ENCODE peak calls at places on chromosomes 7 and 10, in eight cellular contexts. H is IMR-90, T is PC-3, V is GM13977, M is GM20000, R is body of pancreas, W is sigmoid colon, F is astrocyte of the cerebellum. Q is an unnamed sample.

GRCh38 chr10:19767876-19768275 is 48.4 kb upstream of the PLXDC2 start:
- DNase-seq in W (no peak), V (no peak), H (no peak), F (no peak), R (no peak), M (no peak), T (no peak), Q (no peak)

GRCh38 chr7:100546868-100547800 is 8.1 kb downstream of the AGFG2 start:
- DNase-seq in W (no peak), V (no peak), T (no peak), F (no peak), H (no peak), M (no peak), R (no peak), Q (no peak)

GRCh38 chr7:90613088-90613498 is 17.0 kb downstream of the CDK14 start:
- DNase-seq in M (peak), V (no peak), F (no peak), T (no peak), H (peak), R (no peak), W (no peak), Q (no peak)

GRCh38 chr10:119817991-119818888 is 54.4 kb downstream of the MCMBP start:
- DNase-seq in F (no peak), M (peak), W (peak), T (no peak), R (peak), V (no peak), H (peak), Q (no peak)

GRCh38 chr7:104445393-104445792 is 117.0 kb downstream of the LHFPL3 start:
- DNase-seq in R (no peak), V (no peak), M (no peak), T (no peak), H (no peak), F (no peak), W (no peak), Q (no peak)

GRCh38 chr10:116767235-116767634 is 24.9 kb upstream of the HSPA12A start:
- DNase-seq in F (no peak), H (no peak), W (peak), T (no peak), V (no peak), R (no peak), M (no peak), Q (no peak)

GRCh38 chr10:5551531-5552375 is 27.0 kb downstream of the CALML3 start:
- DNase-seq in V (peak), T (peak), H (peak), F (no peak), R (no peak), W (peak), M (peak), Q (peak)

GRCh38 chr10:74118794-74119193 is 31.8 kb downstream of the AP3M1 start:
- DNase-seq in R (no peak), W (no peak), F (no peak), T (peak), M (no peak), V (no peak), H (no peak), Q (no peak)

GRCh38 chr10:80289451-80290287 is at the start of gene MAT1A:
- DNase-seq in F (no peak), V (no peak), R (peak), H (peak), T (no peak), M (no peak), W (no peak), Q (no peak)

GRCh38 chr10:99346247-99346646 is 17.1 kb downstream of the CNNM1 start:
- DNase-seq in R (no peak), F (peak), T (peak), H (peak), W (no peak), V (no peak), M (no peak), Q (no peak)

GRCh38 chr10:128993443-128993842 is 473.6 kb upstream of the MGMT start:
- DNase-seq in V (no peak), M (no peak), F (no peak), W (no peak), T (no peak), R (no peak), H (no peak), Q (no peak)

GRCh38 chr10:78212134-78212785 is 178.6 kb downstream of the RPS24 start:
- DNase-seq in H (no peak), F (no peak), M (no peak), V (no peak), T (peak), R (no peak), W (peak), Q (no peak)
- TF ChIP-seq CTCF in H (no peak), F (no peak), M (no peak), V (no peak), T (no peak), R (no peak), W (no peak), Q (no peak)

GRCh38 chr7:74027683-74028320 is at the start of gene ELN:
- DNase-seq in W (peak), M (no peak), V (no peak), R (peak), T (no peak), H (peak), F (no peak), Q (no peak)

GRCh38 chr7:74026406-74027123 is 1.4 kb upstream of the ELN start:
- DNase-seq in T (peak), R (peak), V (peak), F (no peak), M (peak), H (peak), W (peak), Q (peak)

GRCh38 chr7:74025745-74026144 is 2.2 kb upstream of the ELN start:
- DNase-seq in W (no peak), T (no peak), H (no peak), V (no peak), F (no peak), R (no peak), M (no peak), Q (no peak)

GRCh38 chr7:74028321-74028812 is 394 bp downstream of the ELN start:
- DNase-seq in R (no peak), F (no peak), V (no peak), M (no peak), T (no peak), H (no peak), W (no peak), Q (no peak)

GRCh38 chr7:74027124-74027682 is 770 bp upstream of the ELN start:
- DNase-seq in R (no peak), F (no peak), V (no peak), T (no peak), W (no peak), M (no peak), H (no peak), Q (no peak)
- TF ChIP-seq CTCF in R (no peak), F (no peak), V (no peak), T (peak), W (peak), M (no peak), H (no peak), Q (no peak)

DNA sequence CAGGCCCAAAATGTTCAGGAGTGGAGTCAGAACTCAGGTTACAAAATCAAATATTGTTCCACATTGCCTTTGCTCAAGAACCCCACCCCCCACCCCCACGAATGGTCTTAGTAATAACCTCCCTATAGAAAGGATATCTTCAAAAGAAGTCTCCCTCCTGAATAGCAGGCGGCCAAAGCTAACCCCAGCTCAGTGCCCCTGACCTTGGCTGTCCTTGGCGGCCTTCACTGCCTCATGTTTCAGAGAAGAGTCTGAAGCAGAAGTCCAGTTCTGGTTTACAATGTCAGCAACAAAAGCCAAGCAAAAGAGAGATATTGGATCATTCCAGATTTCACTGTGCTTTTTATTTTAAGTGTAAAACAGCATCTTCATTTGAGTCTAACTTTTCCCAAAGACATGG is 476.5 kb upstream of the NRP1 start:
- DNase-seq in V (no peak), R (no peak), W (no peak), F (no peak), H (no peak), M (no peak), T (no peak), Q (no peak)
- TF ChIP-seq CTCF in V (no peak), R (no peak), W (no peak), F (no peak), H (no peak), M (no peak), T (no peak), Q (no peak)

DNA sequence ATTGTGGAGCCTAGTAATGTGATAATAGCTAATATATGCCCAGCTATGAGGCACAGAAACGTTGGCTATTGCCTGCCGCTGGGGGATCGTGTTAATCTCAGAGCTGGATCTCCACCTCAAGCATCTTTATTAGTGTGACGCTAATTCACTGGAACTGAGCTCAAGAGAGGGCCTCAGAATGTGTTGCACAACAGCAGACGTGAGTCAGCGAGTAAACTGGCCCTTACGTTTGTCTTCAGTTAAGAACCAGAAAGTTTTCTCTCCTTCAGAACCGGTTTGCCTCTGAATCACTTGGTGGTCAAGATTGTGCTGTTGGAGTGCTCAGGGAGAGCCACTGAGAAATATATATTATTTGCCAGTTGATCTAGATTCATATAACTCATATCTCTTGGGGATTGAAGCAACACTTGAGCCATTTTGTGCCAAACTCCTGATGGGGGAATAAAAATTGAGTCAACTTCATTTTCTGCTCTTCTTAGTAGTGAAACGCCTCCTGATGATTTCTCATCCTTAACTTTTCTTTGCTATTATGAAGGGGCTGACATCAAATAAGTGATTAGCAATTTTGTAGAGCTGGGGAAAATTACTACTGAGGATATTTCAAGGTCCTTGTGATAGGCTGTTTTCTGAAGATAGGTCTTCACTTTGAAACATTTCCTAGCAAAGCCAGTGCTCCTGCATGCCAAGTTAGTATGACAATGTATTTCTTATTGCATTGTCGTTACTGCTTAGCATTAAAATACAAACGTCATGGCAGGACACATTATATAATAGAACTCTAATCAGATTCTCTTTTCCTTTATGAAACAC is 22.3 kb downstream of the BZW2 start:
- DNase-seq in F (peak), M (no peak), R (peak), H (peak), W (peak), V (no peak), T (peak), Q (peak)
- TF ChIP-seq CTCF in F (peak), M (no peak), R (no peak), H (peak), W (no peak), V (no peak), T (no peak), Q (no peak)

GRCh38 chr10:59803714-59804113 is 50.5 kb upstream of the MRLN start:
- DNase-seq in W (no peak), T (no peak), H (no peak), M (no peak), V (no peak), F (no peak), R (no peak), Q (no peak)

GRCh38 chr10:59804220-59804619 is 51.0 kb upstream of the MRLN start:
- DNase-seq in W (no peak), T (no peak), F (no peak), M (no peak), H (no peak), V (no peak), R (no peak), Q (no peak)

GRCh38 chr10:59801171-59801570 is 47.9 kb upstream of the MRLN start:
- DNase-seq in F (no peak), R (no peak), M (no peak), W (no peak), V (no peak), T (no peak), H (no peak), Q (peak)

GRCh38 chr10:59807629-59808620 is 54.7 kb upstream of the MRLN start:
- DNase-seq in W (no peak), R (no peak), M (no peak), F (no peak), V (no peak), T (no peak), H (no peak), Q (no peak)

DNA sequence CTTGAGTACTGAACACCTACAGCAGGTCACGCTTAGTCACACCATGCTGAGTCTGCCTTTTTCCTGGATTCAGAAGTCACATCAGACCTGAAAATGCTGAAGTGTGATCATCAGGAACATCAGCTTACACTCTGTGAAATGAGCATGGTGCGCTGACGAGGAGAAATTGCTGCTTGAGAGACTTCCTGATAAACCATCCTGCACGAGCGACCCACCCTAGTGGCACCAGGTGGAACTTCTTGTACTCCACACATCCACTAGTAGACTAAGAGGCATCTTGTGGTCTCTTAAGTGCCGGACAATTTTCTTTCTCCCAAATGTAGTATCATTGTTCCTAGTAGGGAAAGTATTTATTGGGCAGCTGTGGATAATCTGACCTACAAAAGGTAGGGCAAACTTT is 51.8 kb upstream of the MRLN start:
- DNase-seq in W (no peak), R (no peak), M (no peak), H (peak), F (no peak), T (peak), V (no peak), Q (peak)
- TF ChIP-seq CTCF in W (no peak), R (peak), M (no peak), H (peak), F (peak), T (peak), V (peak), Q (peak)

GRCh38 chr7:818031-818699 is 14.1 kb upstream of the SUN1 start:
- DNase-seq in V (peak), R (no peak), H (peak), M (peak), W (peak), F (peak), T (peak), Q (no peak)
- TF ChIP-seq CTCF in V (peak), R (peak), H (peak), M (peak), W (peak), F (peak), T (peak), Q (peak)

Q was measured in Calu3.